ENCODE peak calls at places on chromosomes 5 and 9, in nine cellular contexts. R, W, N, T, H, E, D, Y and A are unnamed samples.

GRCh38 chr5:94522099-94522498 is 96.3 kb downstream of the KIAA0825 start:
- DNase-seq in R (no peak), W (no peak), N (no peak), T (peak; percentile 20), H (no peak), E (peak; percentile 15), D (no peak), Y (no peak), A (peak; percentile 59)

GRCh38 chr9:108039012-108039411 is 549.4 kb upstream of the KLF4 start:
- DNase-seq in R (no peak), W (no peak), N (no peak), T (no peak), H (no peak), E (no peak), D (no peak), Y (no peak), A (peak; percentile 71)

GRCh38 chr9:37927611-37928551 is 24.0 kb upstream of the SLC25A51 start:
- DNase-seq in R (no peak), W (no peak), N (no peak), T (no peak), H (no peak), E (no peak), D (no peak), Y (no peak), A (no peak)

GRCh38 chr9:113673726-113674125 is 202.4 kb upstream of the ZNF618 start:
- DNase-seq in R (no peak), W (no peak), N (no peak), T (peak; percentile 71), H (peak; percentile 32), E (peak; percentile 80), D (no peak), Y (peak; percentile 73), A (no peak)

GRCh38 chr9:126443144-126443543 is 116.5 kb downstream of the MVB12B start:
- DNase-seq in R (no peak), W (no peak), N (no peak), T (no peak), H (no peak), E (no peak), D (no peak), Y (no peak), A (no peak)

GRCh38 chr5:112643339-112643971 is 94.2 kb upstream of the APC start:
- DNase-seq in R (no peak), W (no peak), N (no peak), T (no peak), H (no peak), E (no peak), D (no peak), Y (no peak), A (no peak)

GRCh38 chr5:59174248-59174844 is 591.5 kb downstream of the RAB3C start:
- DNase-seq in R (peak; percentile 64), W (no peak), N (peak; percentile 47), T (peak; percentile 87), H (peak; percentile 35), E (peak; percentile 69), D (no peak), Y (peak; percentile 48), A (peak; percentile 19)

GRCh38 chr5:159965031-159965837 is 43.7 kb upstream of the TTC1 start:
- DNase-seq in R (peak; percentile 37), W (no peak), N (peak; percentile 33), T (peak; percentile 57), H (peak; percentile 29), E (peak; percentile 62), D (no peak), Y (peak; percentile 46), A (peak; percentile 69)

GRCh38 chr5:134132372-134133212 is 18.1 kb downstream of the TCF7 start:
- DNase-seq in R (no peak), W (no peak), N (no peak), T (no peak), H (no peak), E (no peak), D (peak; percentile 92), Y (no peak), A (no peak)

GRCh38 chr5:12292610-12293204 is 388.5 kb upstream of the CTNND2 start:
- DNase-seq in R (no peak), W (no peak), N (no peak), T (no peak), H (peak; percentile 6), E (peak; percentile 20), D (no peak), Y (peak; percentile 15), A (peak; percentile 88)

GRCh38 chr9:36793277-36793676 is 220.6 kb downstream of the MELK start:
- DNase-seq in R (no peak), W (no peak), N (peak; percentile 32), T (no peak), H (no peak), E (no peak), D (no peak), Y (no peak), A (no peak)

GRCh38 chr9:127741831-127742434 is 6.8 kb upstream of the TOR2A start:
- DNase-seq in R (no peak), W (no peak), N (peak; percentile 18), T (no peak), H (no peak), E (peak; percentile 39), D (no peak), Y (peak; percentile 10), A (no peak)

GRCh38 chr9:99825158-99826046 is 3.7 kb downstream of the NR4A3 start:
- DNase-seq in R (no peak), W (no peak), N (no peak), T (no peak), H (no peak), E (no peak), D (no peak), Y (no peak), A (no peak)

GRCh38 chr5:159921721-159922120 is 5.4 kb downstream of the ADRA1B start:
- DNase-seq in R (no peak), W (no peak), N (no peak), T (no peak), H (no peak), E (peak; percentile 35), D (no peak), Y (no peak), A (no peak)

GRCh38 chr5:154165886-154166285 is 24.6 kb upstream of the GALNT10 start:
- DNase-seq in R (no peak), W (no peak), N (no peak), T (no peak), H (no peak), E (no peak), D (no peak), Y (no peak), A (no peak)

GRCh38 chr9:81999806-82000205 is 11.2 kb downstream of the SPATA31D1 start:
- DNase-seq in R (no peak), W (no peak), N (no peak), T (no peak), H (no peak), E (no peak), D (no peak), Y (no peak), A (no peak)

DNA sequence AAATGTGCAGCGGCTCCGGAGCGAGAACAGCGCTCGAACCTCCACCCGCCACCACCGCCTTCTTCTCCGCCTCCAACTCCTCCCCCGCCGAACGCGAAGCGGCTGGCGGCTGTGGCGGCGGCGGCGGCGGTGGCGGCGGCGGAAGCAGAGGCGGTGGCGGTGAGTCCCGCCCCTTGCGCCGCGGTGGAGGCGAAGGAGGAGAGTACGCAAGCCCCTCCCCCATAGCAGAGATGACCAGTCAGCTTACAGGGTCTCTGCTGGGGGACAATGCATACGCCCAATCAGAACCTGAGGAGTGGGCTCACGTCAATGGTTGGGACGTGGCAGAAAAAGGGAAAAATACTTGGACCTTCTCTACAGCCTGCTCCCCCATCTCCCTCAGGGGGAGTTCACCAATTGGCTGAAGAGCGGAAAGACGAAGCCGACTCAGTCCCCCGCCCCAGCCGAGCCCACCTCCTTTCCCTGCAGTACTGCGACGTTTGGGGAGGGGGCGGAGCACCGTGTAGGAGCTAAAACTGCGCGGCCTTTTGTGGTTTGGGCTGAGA is at the start of gene PJA2:
- DNase-seq in R (peak; percentile 100), W (peak; percentile 96), N (peak; percentile 99), T (peak; percentile 100), H (peak; percentile 99), E (peak; percentile 100), D (peak; percentile 99), Y (peak; percentile 100), A (peak; percentile 99)
- TF ChIP-seq CTCF in R (peak; percentile 22), W (no peak), N (no peak), T (peak; percentile 17), H (no peak), E (no peak), D (no peak), Y (no peak), A (no peak)

GRCh38 chr9:72205513-72205912 is 56.3 kb downstream of the GDA start:
- DNase-seq in R (no peak), W (no peak), N (no peak), T (no peak), H (peak; percentile 6), E (no peak), D (peak; percentile 38), Y (no peak), A (no peak)
- H3K9ac ChIP-seq in R (no peak overlapping the region), W (no peak overlapping the region), N (no peak overlapping the region), T (no peak overlapping the region), H (no peak overlapping the region), E (no peak overlapping the region), D (no peak overlapping the region), Y (no peak overlapping the region), A (no peak overlapping the region)

DNA sequence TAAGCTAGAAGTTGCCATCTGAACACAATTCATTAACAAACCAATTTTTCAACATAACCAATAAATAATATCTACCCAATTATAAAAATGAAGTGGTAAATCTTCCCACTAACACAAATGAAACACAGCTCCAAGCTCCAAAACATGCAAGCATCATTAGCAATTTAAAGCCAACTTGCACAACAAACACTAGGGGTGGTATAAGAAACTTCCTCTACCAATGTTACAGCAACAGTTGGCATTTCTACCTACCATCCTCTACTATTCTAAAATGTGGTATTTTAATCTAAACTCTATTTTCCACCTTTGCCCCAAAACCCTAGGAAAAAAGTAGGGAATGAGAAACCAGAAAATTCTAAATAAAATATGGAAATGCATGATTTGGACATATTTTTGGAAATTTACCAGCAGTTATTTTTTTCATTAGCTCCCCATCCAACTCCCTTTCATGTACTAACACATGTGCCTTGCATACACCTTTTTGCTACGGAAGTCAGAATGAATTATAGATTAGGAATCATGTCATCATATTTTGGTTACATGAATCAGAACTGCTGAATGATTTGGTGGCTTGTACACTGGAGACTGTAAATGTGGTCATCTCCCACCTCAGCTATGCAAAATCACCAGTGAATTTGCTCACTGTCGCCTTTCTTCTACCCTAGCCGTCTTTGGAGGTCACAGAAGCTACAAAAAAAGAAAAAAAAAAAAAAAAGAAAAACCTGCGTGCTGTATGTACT is 4.1 kb downstream of the NR6A1 start:
- DNase-seq in R (no peak), W (no peak), N (no peak), T (no peak), H (no peak), E (no peak), D (no peak), Y (no peak), A (no peak)
- TF ChIP-seq CTCF in R (no peak), W (no peak), N (no peak), T (no peak), H (peak; percentile 29), E (no peak), D (peak; percentile 41), Y (peak; percentile 27), A (peak; percentile 41)

DNA sequence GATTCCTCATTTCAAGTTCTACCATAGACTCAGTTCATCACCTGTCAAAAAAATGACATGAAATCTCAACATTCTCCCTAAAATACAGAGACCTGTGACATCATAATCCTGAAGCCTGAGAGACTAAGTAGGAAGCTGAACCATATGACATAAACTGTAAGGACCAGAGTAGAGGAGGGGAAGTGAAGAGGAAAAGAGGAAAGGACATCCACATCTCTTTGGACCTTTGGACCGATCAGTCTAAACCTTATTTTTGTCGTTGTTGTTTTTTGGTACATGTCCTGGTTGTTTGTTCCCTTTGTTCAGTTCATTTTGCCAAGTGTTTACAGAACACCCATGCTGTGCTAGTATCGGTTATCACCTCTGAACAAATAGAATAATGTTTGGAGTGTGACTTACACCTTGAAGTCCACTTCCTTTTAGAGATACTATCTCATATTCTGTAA is 41.9 kb downstream of the LURAP1L start:
- DNase-seq in R (no peak), W (no peak), N (no peak), T (no peak), H (no peak), E (no peak), D (no peak), Y (no peak), A (peak; percentile 32)
- H3K9ac ChIP-seq in R (no peak overlapping the region), W (no peak overlapping the region), N (no peak overlapping the region), T (no peak overlapping the region), H (no peak overlapping the region), E (no peak overlapping the region), D (no peak overlapping the region), Y (no peak overlapping the region), A (peak overlapping the region; percentile 94)